ENCODE peak calls at places on chromosomes 1 and 21, in nine cellular contexts. E is stimulated activated CD4-positive, alpha-beta T cell treated with anti-CD3 and anti-CD28 coated beads, Interleukin-4, amount 100 ng/mL, for 1 hour; W is heart left ventricle; J is Calu3; G is heart right ventricle; C is stimulated activated CD8-positive, alpha-beta memory T cell treated with anti-CD3 and anti-CD28 coated beads, Interleukin-12 subunit alpha, Interleukin-12 subunit beta, amount 100 ng/mL, for 4 hours; X is NCI-H1417; V is BJ; H is stromal cell of bone marrow. I is an unnamed sample.

GRCh38 chr1:77280962-77281361 is 857 bp upstream of the AK5 start:
- DNase-seq in E (no peak), W (no peak), J (no peak), G (no peak), C (no peak), X (peak), V (no peak), H (no peak), I (no peak)

GRCh38 chr1:43973981-43974442 is 748 bp upstream of the ATP6V0B start:
- DNase-seq in E (no peak), W (peak), J (no peak), G (no peak), C (no peak), X (no peak), V (no peak), H (no peak), I (no peak)

GRCh38 chr1:5645929-5646328 is 346.3 kb downstream of the NPHP4 start:
- DNase-seq in E (no peak), W (no peak), J (no peak), G (no peak), C (no peak), X (no peak), V (no peak), H (no peak), I (no peak)

GRCh38 chr1:1899266-1899966 is 8.5 kb upstream of the GNB1 start:
- DNase-seq in E (peak), W (peak), J (peak), G (no peak), C (no peak), X (no peak), V (no peak), H (no peak), I (no peak)

GRCh38 chr21:45756669-45757068 is 113.1 kb downstream of the PCBP3 start:
- DNase-seq in E (no peak), W (no peak), J (no peak), G (no peak), C (no peak), X (no peak), V (no peak), H (no peak), I (no peak)

GRCh38 chr1:40653851-40654537 is 11.5 kb downstream of the RIMS3 start:
- DNase-seq in E (no peak), W (no peak), J (no peak), G (no peak), C (no peak), X (no peak), V (no peak), H (no peak), I (no peak)

GRCh38 chr1:175373786-175374623 is 181.4 kb upstream of the KIAA0040 start:
- DNase-seq in E (peak), W (no peak), J (peak), G (no peak), C (no peak), X (peak), V (no peak), H (no peak), I (peak)

GRCh38 chr1:165161130-165161529 is 195.4 kb downstream of the LMX1A start:
- DNase-seq in E (no peak), W (no peak), J (peak), G (no peak), C (no peak), X (no peak), V (no peak), H (no peak), I (peak)

GRCh38 chr1:82704966-82705365 is 904.2 kb downstream of the ADGRL2 start:
- DNase-seq in E (no peak), W (no peak), J (no peak), G (no peak), C (no peak), X (no peak), V (no peak), H (no peak), I (no peak)

GRCh38 chr1:40130892-40131291 is 30.3 kb upstream of the RLF start:
- DNase-seq in E (no peak), W (no peak), J (no peak), G (no peak), C (no peak), X (no peak), V (no peak), H (no peak), I (no peak)

GRCh38 chr1:46133946-46134345 is 1.5 kb upstream of the PIK3R3 start:
- DNase-seq in E (no peak), W (no peak), J (no peak), G (no peak), C (no peak), X (peak), V (no peak), H (no peak), I (no peak)

GRCh38 chr1:27388337-27389005 is 4.0 kb upstream of the GPR3 start:
- DNase-seq in E (peak), W (no peak), J (peak), G (peak), C (peak), X (peak), V (no peak), H (no peak), I (peak)

GRCh38 chr1:230143534-230143933 is 76.5 kb downstream of the GALNT2 start:
- DNase-seq in E (no peak), W (no peak), J (no peak), G (no peak), C (no peak), X (peak), V (no peak), H (no peak), I (no peak)

GRCh38 chr1:52574594-52574993 is 21.7 kb upstream of the TUT4 start:
- DNase-seq in E (no peak), W (no peak), J (no peak), G (no peak), C (no peak), X (peak), V (peak), H (peak), I (no peak)

GRCh38 chr1:245823408-245824147 is 668.8 kb downstream of the KIF26B start:
- DNase-seq in E (no peak), W (no peak), J (no peak), G (no peak), C (no peak), X (no peak), V (no peak), H (no peak), I (no peak)

GRCh38 chr1:156245451-156246232 is 2.2 kb downstream of the PAQR6 start:
- DNase-seq in E (peak), W (no peak), J (peak), G (no peak), C (no peak), X (peak), V (no peak), H (no peak), I (no peak)

GRCh38 chr1:57072775-57073174 is 107.0 kb upstream of the C8B start:
- DNase-seq in E (no peak), W (no peak), J (no peak), G (no peak), C (no peak), X (no peak), V (no peak), H (no peak), I (no peak)

GRCh38 chr21:15804247-15804985 is 74.6 kb downstream of the USP25 start:
- DNase-seq in E (no peak), W (no peak), J (no peak), G (no peak), C (no peak), X (no peak), V (no peak), H (no peak), I (no peak)

GRCh38 chr1:157241185-157241538 is 103.0 kb upstream of the ETV3 start:
- DNase-seq in E (no peak), W (no peak), J (peak), G (no peak), C (no peak), X (no peak), V (no peak), H (no peak), I (no peak)

GRCh38 chr1:41493117-41493536 is 8.6 kb upstream of the EDN2 start:
- DNase-seq in E (no peak), W (peak), J (peak), G (no peak), C (no peak), X (no peak), V (no peak), H (peak), I (peak)

GRCh38 chr1:242205622-242206489 is 207.0 kb upstream of the MAP1LC3C start:
- DNase-seq in E (no peak), W (no peak), J (no peak), G (no peak), C (no peak), X (no peak), V (no peak), H (peak), I (no peak)

GRCh38 chr1:206907304-206907991 is 10.2 kb downstream of the IL24 start:
- DNase-seq in E (no peak), W (no peak), J (peak), G (no peak), C (no peak), X (no peak), V (no peak), H (no peak), I (peak)

GRCh38 chr1:184186167-184186566 is 134.6 kb downstream of the TSEN15 start:
- DNase-seq in E (no peak), W (no peak), J (no peak), G (no peak), C (no peak), X (no peak), V (no peak), H (no peak), I (no peak)

GRCh38 chr1:116772648-116773045 is 18.4 kb downstream of the CD2 start:
- DNase-seq in E (no peak), W (no peak), J (no peak), G (no peak), C (no peak), X (no peak), V (no peak), H (no peak), I (no peak)

GRCh38 chr1:184986250-184986649 is 11.9 kb upstream of the NIBAN1 start:
- DNase-seq in E (no peak), W (no peak), J (no peak), G (no peak), C (no peak), X (peak), V (no peak), H (no peak), I (no peak)

GRCh38 chr1:27349784-27350672 is 8.2 kb downstream of the SYTL1 start:
- DNase-seq in E (no peak), W (peak), J (no peak), G (peak), C (no peak), X (peak), V (peak), H (peak), I (peak)

GRCh38 chr1:110084226-110085078 is 14.0 kb upstream of the ALX3 start:
- DNase-seq in E (peak), W (no peak), J (peak), G (peak), C (no peak), X (no peak), V (no peak), H (peak), I (peak)

GRCh38 chr1:31762726-31763670 is 1.1 kb downstream of the ADGRB2 start:
- DNase-seq in E (peak), W (peak), J (peak), G (peak), C (peak), X (peak), V (no peak), H (no peak), I (peak)

GRCh38 chr21:28537371-28538079 is 455.2 kb downstream of the LTN1 start:
- DNase-seq in E (no peak), W (no peak), J (no peak), G (no peak), C (no peak), X (no peak), V (peak), H (peak), I (no peak)

GRCh38 chr21:34498623-34499022 is 13.4 kb downstream of the KCNE1 start:
- DNase-seq in E (no peak), W (no peak), J (no peak), G (no peak), C (no peak), X (peak), V (no peak), H (no peak), I (no peak)

GRCh38 chr21:38804617-38805281 is 980 bp upstream of the ETS2 start:
- DNase-seq in E (peak), W (peak), J (peak), G (peak), C (peak), X (peak), V (no peak), H (peak), I (peak)

GRCh38 chr21:16588433-16588860 is 858.7 kb downstream of the USP25 start:
- DNase-seq in E (no peak), W (peak), J (no peak), G (peak), C (no peak), X (peak), V (peak), H (peak), I (peak)

I was measured in pancreas.